ENCODE peak calls at places on chromosomes 13 and 19, in seven cellular contexts. R is GM23338, D is transverse colon, N is HCT116, E is breast epithelium, Y is suprapubic skin, Z is HepG2. U is an unnamed sample. For H3K4me1, the result is how much of the 10 kb centered on the place peaks cover.

GRCh38 chr19:610801-611505 is 21.3 kb downstream of the HCN2 start:
- DNase-seq in N (no peak), Y (no peak), R (no peak), E (no peak), Z (no peak), D (peak), U (peak)

GRCh38 chr19:58228584-58229254 is at the start of gene ZNF544:
- DNase-seq in Y (no peak), N (peak), Z (peak), R (peak), E (peak), D (peak), U (peak)

GRCh38 chr19:19501798-19502197 is 13.6 kb downstream of the TSSK6 start:
- DNase-seq in Z (no peak), E (no peak), Y (peak), N (no peak), D (no peak), R (no peak), U (no peak)

GRCh38 chr13:79311456-79311855 is 94.6 kb downstream of the RBM26 start:
- DNase-seq in R (no peak), E (no peak), N (no peak), Y (no peak), Z (no peak), D (no peak), U (no peak)

GRCh38 chr13:99312493-99312883 is 5.3 kb upstream of the GPR183 start:
- DNase-seq in Z (no peak), N (no peak), D (peak), R (no peak), Y (peak), E (peak), U (peak)

GRCh38 chr19:3604227-3604986 is 2.3 kb downstream of the TBXA2R start:
- DNase-seq in Z (no peak), D (no peak), Y (peak), E (no peak), R (no peak), N (no peak), U (no peak)

GRCh38 chr13:40087021-40088002 is 431.9 kb downstream of the COG6 start:
- DNase-seq in D (no peak), E (peak), Z (peak), Y (no peak), N (no peak), R (peak), U (no peak)

GRCh38 chr19:55082023-55082851 is 6.6 kb downstream of the EPS8L1 start:
- DNase-seq in D (no peak), Y (peak), Z (no peak), R (peak), E (no peak), N (no peak), U (peak)

GRCh38 chr19:53328967-53329366 is 4.6 kb upstream of the ZNF845 start:
- DNase-seq in E (no peak), D (peak), Y (no peak), R (peak), N (no peak), Z (no peak), U (peak)

GRCh38 chr13:113915012-113915763 is 51.3 kb upstream of the GAS6 start:
- DNase-seq in R (no peak), Y (peak), N (no peak), D (no peak), Z (no peak), E (peak), U (no peak)

GRCh38 chr19:53927745-53928144 is 18.7 kb downstream of the CACNG7 start:
- DNase-seq in R (peak), Z (peak), N (no peak), E (no peak), Y (no peak), D (no peak), U (no peak)

GRCh38 chr13:33544308-33544707 is 258.8 kb upstream of the STARD13 start:
- DNase-seq in R (no peak), Z (no peak), N (no peak), D (no peak), Y (no peak), E (no peak), U (no peak)

GRCh38 chr13:33542309-33543088 is 256.9 kb upstream of the STARD13 start:
- DNase-seq in E (peak), D (peak), N (peak), Z (peak), Y (peak), R (peak), U (peak)

GRCh38 chr13:33541962-33542308 is 256.4 kb upstream of the STARD13 start:
- DNase-seq in Y (no peak), D (no peak), Z (no peak), R (no peak), N (no peak), E (no peak), U (no peak)

GRCh38 chr13:33543089-33543459 is 257.5 kb upstream of the STARD13 start:
- DNase-seq in Y (no peak), N (no peak), R (peak), E (no peak), D (no peak), Z (no peak), U (no peak)

DNA sequence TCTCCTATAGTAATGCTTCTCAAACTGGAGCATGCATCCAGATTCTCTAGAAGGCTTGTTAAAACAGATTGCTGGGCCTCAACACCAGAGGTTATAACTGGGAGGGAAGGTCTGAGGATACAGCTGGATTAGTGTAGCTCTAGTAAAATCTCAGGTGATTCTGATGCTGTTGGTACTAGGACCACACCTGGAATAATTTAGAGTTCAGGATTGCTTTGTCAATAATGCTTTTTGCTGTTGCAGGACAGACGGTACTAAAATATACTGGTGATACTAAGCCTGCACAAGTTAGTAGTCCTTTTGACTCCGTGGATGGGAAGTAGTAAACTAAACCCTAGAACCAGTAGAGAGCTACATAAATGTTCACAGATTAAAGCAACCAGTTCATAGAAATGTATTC is 258.1 kb upstream of the STARD13 start:
- DNase-seq in D (no peak), N (no peak), E (no peak), Z (no peak), R (peak), Y (no peak), U (no peak)
- H3K4me3 ChIP-seq in D (no peak), N (peak), E (peak), Z (peak), R (peak), Y (peak), U (no peak)

GRCh38 chr13:30114586-30115256 is 192.6 kb downstream of the KATNAL1 start:
- DNase-seq in Z (peak), D (peak), N (peak), Y (peak), E (peak), R (peak), U (peak)
- H3K4me1 ChIP-seq in Z (under half), D (under half), N (under half), Y (under half), E (under half), R (under half), U (under half)

DNA sequence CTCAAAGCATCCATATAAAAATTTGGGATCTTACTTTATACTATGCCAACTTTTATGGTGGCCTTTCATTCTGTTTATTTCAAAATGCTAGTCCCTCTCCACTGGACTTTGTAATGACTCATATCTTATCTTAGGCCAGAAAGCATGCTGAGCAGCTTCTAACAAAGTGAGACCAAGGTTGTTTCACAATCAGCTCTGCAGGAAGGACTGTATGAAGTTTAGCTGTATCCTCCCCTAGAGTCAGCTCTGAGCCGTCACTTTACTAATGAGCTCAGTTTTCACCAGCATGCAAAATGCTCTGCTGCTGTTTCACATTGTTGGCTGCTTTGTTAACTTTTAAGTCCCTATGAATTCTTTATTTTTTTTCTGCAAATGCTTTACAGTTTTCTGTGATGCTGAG is 1608.8 kb downstream of the OLFM4 start:
- DNase-seq in R (peak), N (no peak), E (no peak), Y (no peak), D (no peak), Z (peak), U (no peak)
- TF ChIP-seq POLR2AphosphoS5 in R (no peak), N (no peak), E (no peak), Y (no peak), D (no peak), Z (no peak), U (no peak)

GRCh38 chr19:30224689-30225606 is 147.2 kb upstream of the ZNF536 start:
- DNase-seq in N (no peak), R (peak), Z (no peak), Y (no peak), D (no peak), E (no peak), U (no peak)

GRCh38 chr19:30223866-30224688 is 148.1 kb upstream of the ZNF536 start:
- DNase-seq in Z (no peak), R (no peak), D (no peak), Y (no peak), E (no peak), N (no peak), U (no peak)

GRCh38 chr19:30221176-30221575 is 151.0 kb upstream of the ZNF536 start:
- DNase-seq in Y (no peak), R (no peak), Z (no peak), E (no peak), N (no peak), D (no peak), U (no peak)

GRCh38 chr19:30222993-30223865 is 149.0 kb upstream of the ZNF536 start:
- DNase-seq in N (no peak), D (no peak), Y (no peak), E (no peak), R (peak), Z (no peak), U (no peak)

DNA sequence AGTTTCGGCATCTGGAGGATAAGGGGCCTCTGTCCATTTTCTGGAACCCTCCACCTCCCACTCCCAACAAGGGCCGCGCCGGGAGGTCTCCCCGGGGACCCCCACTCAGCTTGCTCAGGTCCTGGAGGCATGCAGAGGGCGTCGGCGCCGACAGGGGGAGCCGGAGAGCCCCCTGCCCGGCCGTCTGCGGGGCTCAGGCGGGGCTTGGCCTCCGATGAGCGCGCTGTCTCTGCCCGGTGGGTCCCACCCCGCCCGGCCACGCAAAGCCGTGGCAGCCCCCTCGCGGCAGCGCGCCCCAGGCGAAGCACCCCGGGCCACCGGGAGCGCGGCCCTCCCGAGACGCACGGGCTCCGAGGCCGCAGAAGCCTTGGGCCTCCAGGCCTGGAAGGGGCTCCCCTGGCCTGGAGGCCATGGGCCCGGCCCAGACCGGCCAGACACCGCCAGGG is 149.7 kb upstream of the ZNF536 start:
- DNase-seq in Z (no peak), D (no peak), Y (no peak), E (no peak), N (no peak), R (peak), U (peak)
- H3K4me3 ChIP-seq in Z (peak), D (no peak), Y (no peak), E (no peak), N (no peak), R (peak), U (no peak)

GRCh38 chr19:15448778-15449619 is 757 bp downstream of the WIZ start:
- DNase-seq in Y (peak), Z (no peak), D (no peak), E (no peak), N (no peak), R (peak), U (no peak)
- H3K4me1 ChIP-seq in Y (under half), Z (under half), D (under half), E (under half), N (under half), R (under half), U (under half)

DNA sequence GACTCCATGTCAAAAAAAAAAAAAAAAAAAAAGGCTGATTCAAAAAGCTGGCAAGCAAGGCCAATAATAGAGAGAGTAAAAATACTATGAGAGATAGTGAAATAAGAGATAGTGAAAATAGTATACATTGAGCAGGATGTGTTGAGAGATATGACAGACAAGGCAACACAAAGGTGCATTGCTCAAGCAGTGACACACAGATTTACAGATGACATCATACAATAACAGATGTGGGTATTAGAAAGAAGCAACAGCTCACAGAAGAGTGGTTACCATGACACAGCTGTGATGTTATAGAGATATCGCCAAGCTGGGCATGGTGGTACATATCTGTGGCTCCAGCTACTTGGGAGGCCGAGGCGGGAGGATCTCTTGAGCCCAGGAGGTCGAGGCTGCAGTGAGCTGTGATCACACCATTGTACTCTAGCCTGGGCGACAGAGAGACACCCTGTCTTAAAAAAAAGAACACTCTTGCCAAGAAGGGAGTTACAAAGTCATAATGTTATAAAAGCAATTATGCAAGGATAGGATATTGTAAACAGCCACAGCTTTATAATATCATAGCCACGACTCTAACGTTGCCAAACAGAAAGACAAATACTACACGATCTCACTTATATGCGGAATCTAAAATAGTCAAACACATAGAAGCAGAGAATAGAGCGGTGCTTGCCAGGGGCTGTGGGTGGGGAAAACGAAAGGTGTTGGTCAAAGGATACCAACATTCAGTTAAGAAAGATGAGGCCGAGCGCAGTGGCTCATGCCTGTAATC is 10.3 kb downstream of the TNFSF9 start:
- DNase-seq in Y (no peak), Z (no peak), E (no peak), D (no peak), R (no peak), N (no peak), U (no peak)
- TF ChIP-seq POLR2AphosphoS5 in Y (no peak), Z (no peak), E (no peak), D (no peak), R (no peak), N (no peak), U (no peak)

GRCh38 chr19:11781295-11782057 is 14.7 kb downstream of the ZNF441 start:
- DNase-seq in Y (no peak), N (no peak), Z (peak), E (no peak), D (no peak), R (no peak), U (no peak)
- H3K4me3 ChIP-seq in Y (no peak), N (no peak), Z (no peak), E (peak), D (no peak), R (no peak), U (no peak)

DNA sequence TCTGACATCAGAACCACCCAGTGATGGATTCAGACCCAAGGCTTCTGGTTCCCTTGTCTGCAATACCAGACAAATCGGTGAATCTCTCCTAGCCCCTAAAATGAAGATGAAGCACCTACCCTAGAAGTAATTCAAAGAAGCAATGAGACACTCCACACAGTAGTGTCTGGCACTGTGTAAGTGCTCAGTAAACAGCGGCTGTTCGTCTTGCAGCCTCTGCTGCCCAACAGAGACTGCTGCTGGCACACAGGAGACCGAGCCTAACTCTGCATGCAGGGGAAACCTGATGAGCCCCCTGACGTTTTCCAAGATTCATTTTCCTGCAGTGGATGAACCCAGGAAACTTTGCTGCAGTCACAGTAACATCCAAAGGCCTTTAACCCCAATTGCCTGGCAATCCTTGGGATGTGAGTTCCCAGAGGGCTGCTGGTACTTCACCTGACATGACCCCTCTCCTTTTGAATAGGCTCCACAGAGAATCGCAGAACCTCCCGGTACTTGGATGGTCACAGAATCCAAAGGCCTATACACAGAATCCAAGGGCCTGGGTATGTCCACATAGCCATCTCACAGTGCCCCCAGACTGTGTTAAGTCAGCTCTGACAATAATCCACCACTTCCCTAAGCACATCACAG is 6.7 kb downstream of the MED26 start:
- DNase-seq in N (no peak), R (no peak), D (no peak), E (no peak), Z (no peak), Y (no peak), U (no peak)
- H3K4me1 ChIP-seq in N (under half), R (under half), D (under half), E (under half), Z (under half), Y (under half), U (under half)

U was measured in upper lobe of left lung.